ENCODE peak calls at places on chromosome 11, in nine cellular contexts. One of them, this sample, is unnamed.
A peak's percentile ranks its signal among the peaks of the same experiment; 100 is the strongest.

GRCh38 chr11:59193741-59194140 is 19.0 kb downstream of the MPEG1 start:
- DNase-seq in naive thymus-derived CD4-positive, alpha-beta T cell: no peak
- DNase-seq in WERI-Rb-1: no peak
- DNase-seq in adrenal gland: no peak
- DNase-seq in GM23248: no peak
- DNase-seq in vagina: no peak
- DNase-seq in thoracic aorta: no peak
- DNase-seq in mesenchymal stem cell: no peak
- DNase-seq in neuronal stem cell: no peak
- DNase-seq in this sample: no peak

GRCh38 chr11:28463826-28464225 is 355.6 kb downstream of the METTL15 start:
- DNase-seq in naive thymus-derived CD4-positive, alpha-beta T cell: no peak
- DNase-seq in WERI-Rb-1: no peak
- DNase-seq in adrenal gland: no peak
- DNase-seq in GM23248: no peak
- DNase-seq in vagina: no peak
- DNase-seq in thoracic aorta: no peak
- DNase-seq in mesenchymal stem cell: peak; percentile 77
- DNase-seq in neuronal stem cell: no peak
- DNase-seq in this sample: no peak

GRCh38 chr11:35073691-35074382 is 65.1 kb upstream of the CD44 start:
- DNase-seq in naive thymus-derived CD4-positive, alpha-beta T cell: no peak
- DNase-seq in WERI-Rb-1: no peak
- DNase-seq in adrenal gland: no peak
- DNase-seq in GM23248: peak; percentile 70
- DNase-seq in vagina: no peak
- DNase-seq in thoracic aorta: no peak
- DNase-seq in mesenchymal stem cell: peak; percentile 37
- DNase-seq in neuronal stem cell: no peak
- DNase-seq in this sample: no peak

GRCh38 chr11:1777737-1778136 is 14.0 kb upstream of the CTSD start:
- DNase-seq in naive thymus-derived CD4-positive, alpha-beta T cell: no peak
- DNase-seq in WERI-Rb-1: no peak
- DNase-seq in adrenal gland: no peak
- DNase-seq in GM23248: no peak
- DNase-seq in vagina: no peak
- DNase-seq in thoracic aorta: no peak
- DNase-seq in mesenchymal stem cell: no peak
- DNase-seq in neuronal stem cell: no peak
- DNase-seq in this sample: no peak

GRCh38 chr11:59615132-59615636 is 390 bp downstream of the OSBP start:
- DNase-seq in naive thymus-derived CD4-positive, alpha-beta T cell: peak; percentile 81
- DNase-seq in WERI-Rb-1: peak; percentile 52
- DNase-seq in adrenal gland: peak; percentile 46
- DNase-seq in GM23248: peak; percentile 50
- DNase-seq in vagina: no peak
- DNase-seq in thoracic aorta: no peak
- DNase-seq in mesenchymal stem cell: peak; percentile 21
- DNase-seq in neuronal stem cell: no peak
- DNase-seq in this sample: no peak

GRCh38 chr11:33643167-33643817 is 57.3 kb downstream of the C11orf91 start:
- DNase-seq in naive thymus-derived CD4-positive, alpha-beta T cell: no peak
- DNase-seq in WERI-Rb-1: peak; percentile 34
- DNase-seq in adrenal gland: no peak
- DNase-seq in GM23248: no peak
- DNase-seq in vagina: peak; percentile 64
- DNase-seq in thoracic aorta: no peak
- DNase-seq in mesenchymal stem cell: no peak
- DNase-seq in neuronal stem cell: no peak
- DNase-seq in this sample: no peak

GRCh38 chr11:62792193-62792575 is 378 bp upstream of the TMEM223 start:
- DNase-seq in naive thymus-derived CD4-positive, alpha-beta T cell: peak; percentile 30
- DNase-seq in WERI-Rb-1: peak; percentile 73
- DNase-seq in adrenal gland: peak; percentile 54
- DNase-seq in GM23248: no peak
- DNase-seq in vagina: no peak
- DNase-seq in thoracic aorta: no peak
- DNase-seq in mesenchymal stem cell: peak; percentile 76
- DNase-seq in neuronal stem cell: no peak
- DNase-seq in this sample: no peak

GRCh38 chr11:36372101-36372767 is 76.1 kb downstream of the PRR5L start:
- DNase-seq in naive thymus-derived CD4-positive, alpha-beta T cell: no peak
- DNase-seq in WERI-Rb-1: no peak
- DNase-seq in adrenal gland: no peak
- DNase-seq in GM23248: peak; percentile 84
- DNase-seq in vagina: no peak
- DNase-seq in thoracic aorta: no peak
- DNase-seq in mesenchymal stem cell: no peak
- DNase-seq in neuronal stem cell: no peak
- DNase-seq in this sample: no peak

DNA sequence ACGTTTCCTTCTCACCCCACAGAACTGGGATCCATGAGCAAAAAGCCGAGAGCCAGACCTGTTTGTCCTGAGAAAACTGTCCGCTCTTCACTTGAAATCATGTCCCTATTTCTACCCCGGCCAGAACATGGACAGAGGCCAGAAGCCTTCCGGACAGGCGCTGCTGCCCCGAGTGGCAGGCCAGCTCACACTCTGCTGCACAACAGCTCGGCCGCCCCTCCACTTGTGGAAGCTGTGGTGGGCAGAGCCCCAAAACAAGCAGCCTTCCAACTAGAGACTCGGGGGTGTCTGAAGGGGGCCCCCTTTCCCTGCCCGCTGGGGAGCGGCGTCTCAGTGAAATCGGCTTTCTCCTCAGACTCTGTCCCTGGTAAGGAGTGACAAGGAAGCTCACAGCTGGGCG is 24.0 kb downstream of the CD5 start:
- DNase-seq in naive thymus-derived CD4-positive, alpha-beta T cell: no peak
- DNase-seq in WERI-Rb-1: no peak
- DNase-seq in adrenal gland: no peak
- DNase-seq in GM23248: no peak
- DNase-seq in vagina: no peak
- DNase-seq in thoracic aorta: no peak
- DNase-seq in mesenchymal stem cell: no peak
- DNase-seq in neuronal stem cell: no peak
- DNase-seq in this sample: no peak
- H3K4me3 ChIP-seq in naive thymus-derived CD4-positive, alpha-beta T cell: no peak overlapping the region
- H3K4me3 ChIP-seq in WERI-Rb-1: no peak overlapping the region
- H3K4me3 ChIP-seq in adrenal gland: no peak overlapping the region
- H3K4me3 ChIP-seq in GM23248: no peak overlapping the region
- H3K4me3 ChIP-seq in vagina: no peak overlapping the region
- H3K4me3 ChIP-seq in thoracic aorta: peak overlapping the region; percentile 56
- H3K4me3 ChIP-seq in mesenchymal stem cell: no peak overlapping the region
- H3K4me3 ChIP-seq in neuronal stem cell: no peak overlapping the region
- H3K4me3 ChIP-seq in this sample: no peak overlapping the region

GRCh38 chr11:20387262-20388095 is at the start of gene PRMT3:
- DNase-seq in naive thymus-derived CD4-positive, alpha-beta T cell: peak; percentile 96
- DNase-seq in WERI-Rb-1: peak; percentile 95
- DNase-seq in adrenal gland: peak; percentile 97
- DNase-seq in GM23248: peak; percentile 98
- DNase-seq in vagina: peak; percentile 97
- DNase-seq in thoracic aorta: peak; percentile 72
- DNase-seq in mesenchymal stem cell: peak; percentile 95
- DNase-seq in neuronal stem cell: peak; percentile 96
- DNase-seq in this sample: peak; percentile 69
- H3K27ac ChIP-seq in naive thymus-derived CD4-positive, alpha-beta T cell: peak within 1 kb of the TSS; percentile 87
- H3K27ac ChIP-seq in WERI-Rb-1: peak within 1 kb of the TSS; percentile 79
- H3K27ac ChIP-seq in adrenal gland: peak within 1 kb of the TSS; percentile 86
- H3K27ac ChIP-seq in GM23248: peak within 1 kb of the TSS; percentile 89
- H3K27ac ChIP-seq in vagina: peak within 1 kb of the TSS; percentile 91
- H3K27ac ChIP-seq in thoracic aorta: peak within 1 kb of the TSS; percentile 92
- H3K27ac ChIP-seq in mesenchymal stem cell: peak within 1 kb of the TSS; percentile 81
- H3K27ac ChIP-seq in neuronal stem cell: peak within 1 kb of the TSS; percentile 69
- H3K27ac ChIP-seq in this sample: peak within 1 kb of the TSS; percentile 78

GRCh38 chr11:57424137-57424801 is 2.7 kb downstream of the SLC43A3 start:
- DNase-seq in naive thymus-derived CD4-positive, alpha-beta T cell: no peak
- DNase-seq in WERI-Rb-1: no peak
- DNase-seq in adrenal gland: peak; percentile 25
- DNase-seq in GM23248: no peak
- DNase-seq in vagina: no peak
- DNase-seq in thoracic aorta: no peak
- DNase-seq in mesenchymal stem cell: no peak
- DNase-seq in neuronal stem cell: no peak
- DNase-seq in this sample: no peak
- H3K4me3 ChIP-seq in naive thymus-derived CD4-positive, alpha-beta T cell: peak overlapping the region; percentile 56
- H3K4me3 ChIP-seq in WERI-Rb-1: no peak overlapping the region
- H3K4me3 ChIP-seq in adrenal gland: peak overlapping the region; percentile 29
- H3K4me3 ChIP-seq in GM23248: peak overlapping the region; percentile 4
- H3K4me3 ChIP-seq in vagina: peak overlapping the region; percentile 57
- H3K4me3 ChIP-seq in thoracic aorta: peak overlapping the region; percentile 73
- H3K4me3 ChIP-seq in mesenchymal stem cell: no peak overlapping the region
- H3K4me3 ChIP-seq in neuronal stem cell: no peak overlapping the region
- H3K4me3 ChIP-seq in this sample: no peak overlapping the region

GRCh38 chr11:45556851-45557707 is 108.3 kb downstream of the CHST1 start:
- DNase-seq in naive thymus-derived CD4-positive, alpha-beta T cell: no peak
- DNase-seq in WERI-Rb-1: no peak
- DNase-seq in adrenal gland: no peak
- DNase-seq in GM23248: peak; percentile 5
- DNase-seq in vagina: no peak
- DNase-seq in thoracic aorta: no peak
- DNase-seq in mesenchymal stem cell: peak; percentile 32
- DNase-seq in neuronal stem cell: no peak
- DNase-seq in this sample: no peak
- H3K27ac ChIP-seq in naive thymus-derived CD4-positive, alpha-beta T cell: no peak overlapping the region
- H3K27ac ChIP-seq in WERI-Rb-1: no peak overlapping the region
- H3K27ac ChIP-seq in adrenal gland: no peak overlapping the region
- H3K27ac ChIP-seq in GM23248: no peak overlapping the region
- H3K27ac ChIP-seq in vagina: no peak overlapping the region
- H3K27ac ChIP-seq in thoracic aorta: no peak overlapping the region
- H3K27ac ChIP-seq in mesenchymal stem cell: no peak overlapping the region
- H3K27ac ChIP-seq in neuronal stem cell: no peak overlapping the region
- H3K27ac ChIP-seq in this sample: no peak overlapping the region

GRCh38 chr11:126978155-126978554 is 22.4 kb downstream of the KIRREL3 start:
- DNase-seq in naive thymus-derived CD4-positive, alpha-beta T cell: no peak
- DNase-seq in WERI-Rb-1: no peak
- DNase-seq in adrenal gland: no peak
- DNase-seq in GM23248: no peak
- DNase-seq in vagina: no peak
- DNase-seq in thoracic aorta: no peak
- DNase-seq in mesenchymal stem cell: no peak
- DNase-seq in neuronal stem cell: no peak
- DNase-seq in this sample: no peak
- H3K4me3 ChIP-seq in naive thymus-derived CD4-positive, alpha-beta T cell: no peak overlapping the region
- H3K4me3 ChIP-seq in WERI-Rb-1: no peak overlapping the region
- H3K4me3 ChIP-seq in adrenal gland: no peak overlapping the region
- H3K4me3 ChIP-seq in GM23248: no peak overlapping the region
- H3K4me3 ChIP-seq in vagina: no peak overlapping the region
- H3K4me3 ChIP-seq in thoracic aorta: no peak overlapping the region
- H3K4me3 ChIP-seq in mesenchymal stem cell: no peak overlapping the region
- H3K4me3 ChIP-seq in neuronal stem cell: no peak overlapping the region
- H3K4me3 ChIP-seq in this sample: no peak overlapping the region

DNA sequence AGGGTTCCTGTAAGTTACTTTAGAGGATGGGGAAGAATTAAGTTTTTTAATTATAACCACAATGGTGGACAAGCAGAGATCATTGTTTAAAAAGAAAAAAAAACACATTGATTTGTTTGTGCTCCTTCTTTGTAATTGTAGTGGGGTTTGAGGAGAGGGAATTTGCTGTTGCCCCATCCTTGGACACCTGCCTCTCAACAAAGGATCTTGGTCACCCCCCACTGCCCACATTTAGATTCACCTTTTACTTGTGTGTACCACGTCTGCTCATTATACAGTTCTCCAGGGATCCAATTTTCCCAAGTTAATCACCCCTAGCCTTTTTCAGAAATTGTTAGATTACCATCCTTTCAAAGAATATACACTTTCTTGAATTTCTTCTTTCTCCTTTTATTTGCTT is 53.0 kb downstream of the DNAJC24 start:
- DNase-seq in naive thymus-derived CD4-positive, alpha-beta T cell: no peak
- DNase-seq in WERI-Rb-1: no peak
- DNase-seq in adrenal gland: no peak
- DNase-seq in GM23248: no peak
- DNase-seq in vagina: no peak
- DNase-seq in thoracic aorta: no peak
- DNase-seq in mesenchymal stem cell: no peak
- DNase-seq in neuronal stem cell: peak; percentile 32
- DNase-seq in this sample: no peak
- H3K27ac ChIP-seq in naive thymus-derived CD4-positive, alpha-beta T cell: no peak overlapping the region
- H3K27ac ChIP-seq in WERI-Rb-1: no peak overlapping the region
- H3K27ac ChIP-seq in adrenal gland: no peak overlapping the region
- H3K27ac ChIP-seq in GM23248: no peak overlapping the region
- H3K27ac ChIP-seq in vagina: no peak overlapping the region
- H3K27ac ChIP-seq in thoracic aorta: no peak overlapping the region
- H3K27ac ChIP-seq in mesenchymal stem cell: no peak overlapping the region
- H3K27ac ChIP-seq in neuronal stem cell: peak overlapping the region; percentile 75
- H3K27ac ChIP-seq in this sample: no peak overlapping the region

GRCh38 chr11:96214745-96215093 is 128.3 kb downstream of the MAML2 start:
- DNase-seq in naive thymus-derived CD4-positive, alpha-beta T cell: no peak
- DNase-seq in WERI-Rb-1: no peak
- DNase-seq in adrenal gland: no peak
- DNase-seq in GM23248: no peak
- DNase-seq in vagina: no peak
- DNase-seq in thoracic aorta: no peak
- DNase-seq in mesenchymal stem cell: no peak
- DNase-seq in neuronal stem cell: no peak
- DNase-seq in this sample: no peak

GRCh38 chr11:96215094-96215782 is 127.8 kb downstream of the MAML2 start:
- DNase-seq in naive thymus-derived CD4-positive, alpha-beta T cell: peak; percentile 25
- DNase-seq in WERI-Rb-1: no peak
- DNase-seq in adrenal gland: no peak
- DNase-seq in GM23248: peak; percentile 66
- DNase-seq in vagina: no peak
- DNase-seq in thoracic aorta: no peak
- DNase-seq in mesenchymal stem cell: peak; percentile 92
- DNase-seq in neuronal stem cell: no peak
- DNase-seq in this sample: no peak

GRCh38 chr11:96218013-96218412 is 125.0 kb downstream of the MAML2 start:
- DNase-seq in naive thymus-derived CD4-positive, alpha-beta T cell: no peak
- DNase-seq in WERI-Rb-1: no peak
- DNase-seq in adrenal gland: no peak
- DNase-seq in GM23248: no peak
- DNase-seq in vagina: no peak
- DNase-seq in thoracic aorta: no peak
- DNase-seq in mesenchymal stem cell: no peak
- DNase-seq in neuronal stem cell: no peak
- DNase-seq in this sample: no peak

GRCh38 chr11:96217206-96217605 is 125.8 kb downstream of the MAML2 start:
- DNase-seq in naive thymus-derived CD4-positive, alpha-beta T cell: no peak
- DNase-seq in WERI-Rb-1: no peak
- DNase-seq in adrenal gland: no peak
- DNase-seq in GM23248: no peak
- DNase-seq in vagina: no peak
- DNase-seq in thoracic aorta: no peak
- DNase-seq in mesenchymal stem cell: no peak
- DNase-seq in neuronal stem cell: no peak
- DNase-seq in this sample: no peak

GRCh38 chr11:96215826-96216225 is 127.2 kb downstream of the MAML2 start:
- DNase-seq in naive thymus-derived CD4-positive, alpha-beta T cell: peak; percentile 24
- DNase-seq in WERI-Rb-1: no peak
- DNase-seq in adrenal gland: no peak
- DNase-seq in GM23248: no peak
- DNase-seq in vagina: no peak
- DNase-seq in thoracic aorta: no peak
- DNase-seq in mesenchymal stem cell: no peak
- DNase-seq in neuronal stem cell: no peak
- DNase-seq in this sample: no peak
- H3K4me3 ChIP-seq in naive thymus-derived CD4-positive, alpha-beta T cell: peak overlapping the region; percentile 47
- H3K4me3 ChIP-seq in WERI-Rb-1: no peak overlapping the region
- H3K4me3 ChIP-seq in adrenal gland: no peak overlapping the region
- H3K4me3 ChIP-seq in GM23248: no peak overlapping the region
- H3K4me3 ChIP-seq in vagina: no peak overlapping the region
- H3K4me3 ChIP-seq in thoracic aorta: no peak overlapping the region
- H3K4me3 ChIP-seq in mesenchymal stem cell: no peak overlapping the region
- H3K4me3 ChIP-seq in neuronal stem cell: no peak overlapping the region
- H3K4me3 ChIP-seq in this sample: no peak overlapping the region

This sample was measured in Panc1.